ENCODE peak calls at places on chromosomes 3 and 15, in seven cellular contexts. P is uterus; V is astrocyte; F is upper lobe of right lung; Y is stomach; K is PC-3; B is CD8-positive, alpha-beta memory T cell. A is an unnamed sample.

GRCh38 chr15:81265944-81266775 is 57.8 kb downstream of the STARD5 start:
- DNase-seq in F (peak), K (peak), P (peak), B (peak), V (peak), Y (peak), A (no peak)

GRCh38 chr15:35912196-35912595 is 366.2 kb upstream of the DPH6 start:
- DNase-seq in Y (no peak), B (no peak), K (peak), F (no peak), P (no peak), V (no peak), A (no peak)

GRCh38 chr3:36846406-36846805 is 82.1 kb upstream of the DCLK3 start:
- DNase-seq in F (no peak), K (no peak), Y (no peak), B (no peak), P (no peak), V (no peak), A (no peak)

GRCh38 chr3:42129014-42129953 is 38.1 kb downstream of the TRAK1 start:
- DNase-seq in V (peak), F (no peak), K (peak), P (no peak), Y (peak), B (no peak), A (no peak)

GRCh38 chr3:44932986-44933944 is 42.7 kb downstream of the ZDHHC3 start:
- DNase-seq in F (no peak), B (no peak), P (no peak), Y (no peak), V (no peak), K (no peak), A (no peak)

GRCh38 chr3:11379824-11380281 is 107.7 kb downstream of the ATG7 start:
- DNase-seq in P (no peak), F (no peak), V (peak), Y (no peak), K (no peak), B (no peak), A (no peak)

GRCh38 chr3:135803291-135803690 is 162.2 kb upstream of the PPP2R3A start:
- DNase-seq in K (no peak), B (no peak), V (no peak), P (no peak), F (no peak), Y (no peak), A (no peak)

GRCh38 chr15:56672721-56673120 is 60.6 kb downstream of the ZNF280D start:
- DNase-seq in K (no peak), P (no peak), Y (no peak), F (no peak), V (peak), B (no peak), A (no peak)

GRCh38 chr3:62876064-62876463 is 848 bp upstream of the CADPS start:
- DNase-seq in B (no peak), V (peak), K (peak), F (peak), P (no peak), Y (no peak), A (no peak)

GRCh38 chr3:195102609-195103467 is 168.1 kb downstream of the XXYLT1 start:
- DNase-seq in Y (no peak), B (no peak), F (peak), K (peak), P (peak), V (peak), A (peak)

GRCh38 chr3:14839236-14839635 is 20.5 kb downstream of the FGD5 start:
- DNase-seq in V (no peak), K (no peak), P (no peak), B (no peak), F (no peak), Y (no peak), A (no peak)

GRCh38 chr3:102400142-102400541 is 34.7 kb upstream of the ZPLD1 start:
- DNase-seq in P (no peak), K (peak), B (no peak), V (peak), F (no peak), Y (no peak), A (no peak)

GRCh38 chr3:51710631-51711351 is 3.9 kb downstream of the GRM2 start:
- DNase-seq in Y (peak), B (no peak), V (no peak), F (peak), P (peak), K (peak), A (no peak)

GRCh38 chr3:16053794-16054193 is 120.7 kb upstream of the GALNT15 start:
- DNase-seq in F (no peak), P (no peak), Y (no peak), B (no peak), V (no peak), K (no peak), A (no peak)

GRCh38 chr3:16055606-16056209 is 118.8 kb upstream of the GALNT15 start:
- DNase-seq in P (no peak), V (no peak), K (no peak), B (no peak), Y (no peak), F (no peak), A (no peak)

GRCh38 chr3:16048435-16049318 is 125.8 kb upstream of the GALNT15 start:
- DNase-seq in P (peak), F (no peak), Y (peak), K (peak), V (no peak), B (no peak), A (no peak)

GRCh38 chr3:16052964-16053363 is 121.5 kb upstream of the GALNT15 start:
- DNase-seq in B (no peak), Y (no peak), F (no peak), K (no peak), V (no peak), P (no peak), A (no peak)

DNA sequence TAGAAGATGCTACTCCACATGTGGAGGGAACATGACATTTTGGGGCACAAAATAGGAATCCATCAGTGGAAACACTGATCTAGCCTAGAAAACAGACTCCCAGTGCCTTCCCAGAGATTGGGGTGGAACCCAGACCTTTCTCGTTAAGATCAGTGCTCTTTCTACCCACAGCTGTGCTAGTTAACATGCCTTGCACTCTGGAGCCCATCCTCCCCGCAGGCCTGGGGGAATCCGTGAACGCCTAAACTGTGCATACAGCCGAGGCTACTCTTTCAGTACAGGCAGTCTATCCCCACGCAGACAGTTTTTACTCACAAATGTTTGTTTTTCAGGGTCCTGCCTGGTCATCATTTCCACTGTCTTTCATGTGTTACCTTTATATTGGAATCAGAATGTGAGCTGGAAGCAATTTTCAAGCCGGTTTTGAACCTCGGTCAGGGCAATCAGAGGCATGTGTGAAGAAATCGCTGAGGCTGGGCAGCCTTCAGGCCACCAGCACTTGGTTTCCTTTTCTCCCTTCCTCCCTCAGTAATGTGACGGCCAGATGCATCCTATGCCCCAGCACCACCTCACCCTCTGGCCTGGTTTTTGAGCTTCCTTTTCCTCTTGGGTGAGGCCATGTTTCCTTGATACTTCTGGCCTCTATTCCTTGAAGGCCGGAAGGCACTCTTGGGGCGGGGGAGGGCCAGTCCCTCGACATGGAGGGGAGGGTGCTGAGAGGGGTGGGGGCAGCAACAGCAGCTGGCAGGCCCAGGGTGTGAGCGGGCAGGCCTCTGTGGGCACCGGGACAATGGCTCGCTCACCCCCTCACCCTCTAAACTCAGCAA is 123.6 kb upstream of the GALNT15 start:
- DNase-seq in V (no peak), B (no peak), P (peak), F (no peak), K (no peak), Y (no peak), A (no peak)
- H3K27ac ChIP-seq in V (no peak), B (no peak), P (peak), F (peak), K (no peak), Y (peak), A (no peak)

GRCh38 chr15:93030430-93031102 is 58.4 kb downstream of the RGMA start:
- DNase-seq in P (peak), Y (peak), V (peak), K (peak), B (peak), F (no peak), A (no peak)
- H3K27ac ChIP-seq in P (peak), Y (peak), V (no peak), K (no peak), B (no peak), F (peak), A (peak)

DNA sequence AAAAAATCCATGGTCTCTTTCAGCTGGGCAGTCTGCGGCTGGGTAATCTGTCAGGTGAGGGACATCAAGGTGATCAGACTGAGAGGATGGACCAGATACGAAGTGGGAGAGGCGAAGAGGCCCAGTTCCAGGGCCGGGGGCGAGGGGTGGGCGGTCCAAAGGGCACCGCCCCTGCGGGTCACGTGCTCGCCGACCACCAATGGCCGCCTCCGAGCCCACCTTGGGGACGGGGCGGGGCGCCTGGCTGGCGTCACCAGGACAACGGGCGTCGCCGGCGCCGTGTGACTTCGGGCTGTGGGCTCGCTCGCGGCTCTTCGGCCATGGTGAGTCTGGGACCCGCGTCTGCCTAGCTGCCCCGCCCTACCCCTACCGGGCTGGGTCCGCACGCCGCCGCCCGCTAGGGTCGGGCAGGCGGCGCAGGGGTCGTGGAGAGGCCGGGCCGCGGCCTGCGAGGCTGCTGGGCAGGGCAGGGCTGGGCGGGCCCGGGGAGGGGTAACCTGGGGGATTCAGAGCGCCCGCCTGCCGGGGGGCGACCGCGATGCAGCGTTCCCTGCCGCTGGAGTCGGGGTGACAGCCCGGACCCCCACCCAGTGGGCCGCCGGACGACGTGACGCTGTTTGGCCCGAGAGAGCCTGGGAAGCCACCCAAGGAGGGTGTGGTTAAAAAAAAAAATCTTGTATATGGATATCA is at the start of gene FBXL2:
- DNase-seq in F (peak), P (peak), Y (peak), K (peak), V (peak), B (no peak), A (no peak)
- H3K27ac ChIP-seq in F (peak), P (peak), Y (no peak), K (no peak), V (peak), B (no peak), A (peak)

DNA sequence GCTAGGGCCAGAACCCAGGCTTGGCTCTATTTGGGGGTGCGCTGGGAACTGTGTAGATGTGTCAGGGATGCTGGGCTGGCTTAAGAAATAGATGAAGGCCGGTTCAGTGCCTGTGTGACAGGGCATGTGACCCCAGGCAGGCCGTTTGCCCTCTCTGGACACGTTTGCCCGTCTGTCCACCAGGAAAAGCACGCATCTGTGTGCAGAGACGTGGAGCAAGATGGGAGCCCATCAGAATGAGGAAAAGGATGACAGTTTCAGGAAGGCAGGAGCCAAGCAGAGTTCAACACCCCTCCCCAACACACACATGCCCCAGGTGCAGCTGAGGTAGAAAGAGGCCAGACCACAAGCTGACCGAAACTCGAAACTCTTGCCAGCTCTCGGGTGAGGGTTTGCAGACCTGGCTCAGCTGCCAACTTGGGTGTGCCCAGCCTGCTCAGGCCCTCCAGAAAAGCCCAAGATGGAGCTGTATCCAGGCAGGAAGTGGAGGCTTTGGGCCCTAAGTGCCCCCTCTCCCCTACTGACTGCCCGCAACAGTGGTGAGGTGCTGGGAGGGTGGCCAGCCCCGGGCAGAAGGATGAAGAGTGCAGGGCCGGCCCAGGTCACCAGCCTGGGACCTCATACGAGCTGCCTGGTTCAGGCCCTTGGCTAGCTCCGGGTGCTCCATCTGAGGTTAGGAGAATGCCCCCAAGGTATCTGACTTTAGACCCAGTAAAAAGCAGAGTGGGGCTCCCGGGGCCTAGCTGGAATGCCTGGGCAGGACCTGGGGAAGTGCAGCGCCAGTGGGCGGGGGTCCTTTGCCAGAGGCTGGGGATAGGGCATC is 10.2 kb upstream of the MESP1 start:
- DNase-seq in Y (peak), F (no peak), V (no peak), P (no peak), B (no peak), K (peak), A (peak)
- H3K27ac ChIP-seq in Y (peak), F (no peak), V (no peak), P (no peak), B (peak), K (peak), A (no peak)

DNA sequence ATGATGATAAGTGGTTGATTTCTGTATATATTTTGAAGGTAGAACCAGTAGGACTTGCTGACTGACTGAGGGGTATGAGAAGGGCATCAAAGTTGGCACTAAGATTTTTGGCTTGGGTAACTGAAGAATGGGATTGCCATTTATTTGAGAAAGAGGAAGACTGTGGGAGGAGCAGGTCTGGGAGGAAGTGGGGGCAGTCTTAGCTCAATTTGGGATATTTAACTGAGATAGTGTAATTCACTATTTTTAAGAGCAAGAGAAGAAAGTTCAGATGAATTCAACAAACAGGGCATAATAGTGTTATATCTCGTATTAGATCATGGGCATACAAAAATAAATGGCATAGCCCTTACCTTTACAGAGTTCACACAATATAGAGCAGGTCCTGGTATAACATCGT is 1.7 kb downstream of the BUB1B start:
- DNase-seq in Y (no peak), K (no peak), V (no peak), P (no peak), B (no peak), F (no peak), A (no peak)
- H3K27ac ChIP-seq in Y (no peak), K (no peak), V (no peak), P (no peak), B (no peak), F (no peak), A (no peak)

DNA sequence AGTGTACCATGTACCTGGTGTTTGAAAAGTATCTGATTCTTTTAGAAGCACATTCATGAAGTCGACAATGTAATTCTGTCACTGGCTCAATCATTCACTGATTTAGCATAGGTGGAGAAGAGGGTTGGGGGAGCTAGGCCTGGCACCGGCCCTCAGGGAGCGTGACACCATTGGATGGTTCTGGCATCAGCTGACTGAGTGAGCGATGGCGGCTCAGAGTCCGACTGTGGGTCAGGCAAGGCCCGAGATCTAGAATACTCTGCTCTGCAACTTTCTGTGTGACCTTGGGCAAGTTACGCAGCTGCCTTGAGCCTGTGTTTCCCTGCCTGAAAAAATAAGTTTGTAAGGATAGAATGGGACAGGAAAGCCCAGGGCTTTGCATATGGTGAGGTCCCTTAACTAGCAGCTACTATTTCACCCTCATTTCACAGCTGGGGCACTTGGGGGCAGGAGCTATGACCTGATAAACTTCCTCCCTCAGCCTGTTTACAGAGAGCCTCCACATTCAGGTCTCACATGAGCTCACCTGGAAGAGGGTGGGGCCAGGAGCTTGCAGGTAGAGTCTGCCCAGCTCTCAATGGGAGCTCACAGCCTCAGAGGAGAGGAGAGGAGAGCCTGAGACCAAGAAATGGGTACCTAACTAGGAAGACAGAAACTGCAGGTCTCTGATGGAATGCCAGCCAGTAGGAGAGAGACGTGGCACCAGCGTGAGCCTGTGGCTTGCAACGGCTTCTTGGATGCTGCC is 153.7 kb upstream of the TLE3 start:
- DNase-seq in B (no peak), F (peak), V (no peak), K (no peak), P (peak), Y (no peak), A (no peak)
- H3K27ac ChIP-seq in B (no peak), F (no peak), V (no peak), K (no peak), P (no peak), Y (no peak), A (no peak)